ENCODE peak calls at places on chromosome 21, in five cellular contexts. H is NCI-H2081, Z is T-helper 9 cell, Y is 8988T, N is fibroblast of the aortic adventitia. X is an unnamed sample.

GRCh38 chr21:31265293-31265692 is 78.8 kb downstream of the TIAM1 start:
- DNase-seq in H (no peak), Z (no peak), Y (no peak), N (peak), X (no peak)

GRCh38 chr21:34881894-34882371 is 167.2 kb downstream of the RUNX1 start:
- DNase-seq in H (no peak), Z (no peak), Y (no peak), N (peak), X (no peak)

GRCh38 chr21:21226472-21226871 is 228.3 kb downstream of the NCAM2 start:
- DNase-seq in H (no peak), Z (no peak), Y (no peak), N (no peak), X (no peak)

GRCh38 chr21:41160036-41160435 is 7.9 kb upstream of the BACE2 start:
- DNase-seq in H (no peak), Z (no peak), Y (no peak), N (no peak), X (no peak)

GRCh38 chr21:42678618-42679295 is 25.3 kb downstream of the PDE9A start:
- DNase-seq in H (no peak), Z (no peak), Y (no peak), N (no peak), X (no peak)

GRCh38 chr21:15841856-15842564 is 112.2 kb downstream of the USP25 start:
- DNase-seq in H (no peak), Z (no peak), Y (no peak), N (peak), X (no peak)

GRCh38 chr21:32382108-32382601 is 10.7 kb downstream of the URB1 start:
- DNase-seq in H (peak), Z (no peak), Y (no peak), N (peak), X (no peak)

GRCh38 chr21:25561668-25562641 is 45.3 kb downstream of the MRPL39 start:
- DNase-seq in H (no peak), Z (peak), Y (no peak), N (peak), X (no peak)

GRCh38 chr21:37753122-37753599 is 163.1 kb downstream of the KCNJ6 start:
- DNase-seq in H (no peak), Z (no peak), Y (no peak), N (no peak), X (no peak)

GRCh38 chr21:32921632-32922230 is 104.0 kb upstream of the OLIG2 start:
- DNase-seq in H (no peak), Z (peak), Y (no peak), N (peak), X (no peak)

GRCh38 chr21:34938079-34938764 is 110.9 kb downstream of the RUNX1 start:
- DNase-seq in H (no peak), Z (no peak), Y (no peak), N (peak), X (no peak)

GRCh38 chr21:38787461-38788274 is 18.1 kb upstream of the ETS2 start:
- DNase-seq in H (no peak), Z (no peak), Y (peak), N (peak), X (peak)

GRCh38 chr21:15011967-15012366 is 52.8 kb downstream of the NRIP1 start:
- DNase-seq in H (no peak), Z (no peak), Y (no peak), N (no peak), X (no peak)

GRCh38 chr21:15063821-15064575 is 802 bp downstream of the NRIP1 start:
- DNase-seq in H (peak), Z (no peak), Y (peak), N (peak), X (peak)

GRCh38 chr21:31781737-31782136 is 49.8 kb upstream of the SCAF4 start:
- DNase-seq in H (peak), Z (no peak), Y (no peak), N (peak), X (peak)

GRCh38 chr21:40095477-40095876 is 228.2 kb downstream of the PCP4 start:
- DNase-seq in H (no peak), Z (no peak), Y (no peak), N (no peak), X (no peak)

GRCh38 chr21:37758997-37759396 is 157.3 kb downstream of the KCNJ6 start:
- DNase-seq in H (peak), Z (no peak), Y (peak), N (peak), X (peak)

GRCh38 chr21:32378956-32379355 is 13.9 kb downstream of the URB1 start:
- DNase-seq in H (no peak), Z (no peak), Y (no peak), N (no peak), X (no peak)

GRCh38 chr21:41283211-41283818 is 33.3 kb upstream of the FAM3B start:
- DNase-seq in H (peak), Z (peak), Y (peak), N (peak), X (peak)

GRCh38 chr21:36630485-36631206 is 68.3 kb upstream of the SIM2 start:
- DNase-seq in H (peak), Z (peak), Y (peak), N (peak), X (peak)

GRCh38 chr21:33308586-33309490 is 15.9 kb upstream of the IFNAR1 start:
- DNase-seq in H (peak), Z (no peak), Y (no peak), N (peak), X (no peak)

GRCh38 chr21:20258542-20258941 is 739.7 kb upstream of the NCAM2 start:
- DNase-seq in H (no peak), Z (no peak), Y (no peak), N (no peak), X (no peak)

X was measured in T47D.